ENCODE peak calls at places on chromosomes 12 and 14, in four cellular contexts. One of them, this sample, is unnamed.
A peak's percentile ranks its signal among the peaks of the same experiment; 100 is the strongest.

GRCh38 chr12:122167328-122167925 is 6.6 kb downstream of the IL31 start:
- DNase-seq in stimulated activated CD4-positive, alpha-beta T cell treated with anti-CD3 and anti-CD28 coated beads, Interleukin-2, amount 100 ng/mL, for 48 hours: no peak
- DNase-seq in pancreas: no peak
- DNase-seq in GM04504: no peak
- DNase-seq in this sample: no peak

GRCh38 chr14:75525969-75526368 is 3.7 kb downstream of the BATF start:
- DNase-seq in pancreas: no peak
- DNase-seq in GM04504: no peak
- DNase-seq in stimulated activated CD4-positive, alpha-beta T cell treated with anti-CD3 and anti-CD28 coated beads, Interleukin-2, amount 100 ng/mL, for 48 hours: no peak
- DNase-seq in this sample: no peak

GRCh38 chr12:71195338-71195896 is 37.6 kb upstream of the TSPAN8 start:
- DNase-seq in stimulated activated CD4-positive, alpha-beta T cell treated with anti-CD3 and anti-CD28 coated beads, Interleukin-2, amount 100 ng/mL, for 48 hours: no peak
- DNase-seq in GM04504: no peak
- DNase-seq in pancreas: no peak
- DNase-seq in this sample: no peak

GRCh38 chr12:25715147-25715546 is 162.1 kb upstream of the LMNTD1 start:
- DNase-seq in pancreas: no peak
- DNase-seq in stimulated activated CD4-positive, alpha-beta T cell treated with anti-CD3 and anti-CD28 coated beads, Interleukin-2, amount 100 ng/mL, for 48 hours: no peak
- DNase-seq in GM04504: no peak
- DNase-seq in this sample: no peak

GRCh38 chr14:37201724-37202123 is 4.0 kb downstream of the MIPOL1 start:
- DNase-seq in pancreas: no peak
- DNase-seq in stimulated activated CD4-positive, alpha-beta T cell treated with anti-CD3 and anti-CD28 coated beads, Interleukin-2, amount 100 ng/mL, for 48 hours: no peak
- DNase-seq in GM04504: no peak
- DNase-seq in this sample: no peak

GRCh38 chr12:22286569-22286968 is 47.9 kb downstream of the ST8SIA1 start:
- DNase-seq in GM04504: peak; percentile 70
- DNase-seq in pancreas: no peak
- DNase-seq in stimulated activated CD4-positive, alpha-beta T cell treated with anti-CD3 and anti-CD28 coated beads, Interleukin-2, amount 100 ng/mL, for 48 hours: no peak
- DNase-seq in this sample: no peak

GRCh38 chr14:88179725-88180124 is 143.3 kb downstream of the KCNK10 start:
- DNase-seq in stimulated activated CD4-positive, alpha-beta T cell treated with anti-CD3 and anti-CD28 coated beads, Interleukin-2, amount 100 ng/mL, for 48 hours: no peak
- DNase-seq in GM04504: no peak
- DNase-seq in pancreas: no peak
- DNase-seq in this sample: no peak

GRCh38 chr12:84891106-84891838 is 21.3 kb downstream of the SLC6A15 start:
- DNase-seq in GM04504: no peak
- DNase-seq in pancreas: no peak
- DNase-seq in stimulated activated CD4-positive, alpha-beta T cell treated with anti-CD3 and anti-CD28 coated beads, Interleukin-2, amount 100 ng/mL, for 48 hours: no peak
- DNase-seq in this sample: no peak

GRCh38 chr12:59874781-59875180 is 279.0 kb downstream of the SLC16A7 start:
- DNase-seq in stimulated activated CD4-positive, alpha-beta T cell treated with anti-CD3 and anti-CD28 coated beads, Interleukin-2, amount 100 ng/mL, for 48 hours: no peak
- DNase-seq in pancreas: no peak
- DNase-seq in GM04504: no peak
- DNase-seq in this sample: no peak

GRCh38 chr12:71904629-71905028 is 34.0 kb upstream of the TPH2 start:
- DNase-seq in stimulated activated CD4-positive, alpha-beta T cell treated with anti-CD3 and anti-CD28 coated beads, Interleukin-2, amount 100 ng/mL, for 48 hours: no peak
- DNase-seq in pancreas: no peak
- DNase-seq in GM04504: no peak
- DNase-seq in this sample: no peak

GRCh38 chr14:52551205-52551604 is 1.1 kb downstream of the TXNDC16 start:
- DNase-seq in stimulated activated CD4-positive, alpha-beta T cell treated with anti-CD3 and anti-CD28 coated beads, Interleukin-2, amount 100 ng/mL, for 48 hours: no peak
- DNase-seq in GM04504: no peak
- DNase-seq in pancreas: no peak
- DNase-seq in this sample: no peak

GRCh38 chr14:45891417-45892080 is 638.5 kb upstream of the MIS18BP1 start:
- DNase-seq in GM04504: no peak
- DNase-seq in pancreas: no peak
- DNase-seq in stimulated activated CD4-positive, alpha-beta T cell treated with anti-CD3 and anti-CD28 coated beads, Interleukin-2, amount 100 ng/mL, for 48 hours: no peak
- DNase-seq in this sample: peak; percentile 74

GRCh38 chr12:33476058-33476457 is 36.4 kb upstream of the SYT10 start:
- DNase-seq in stimulated activated CD4-positive, alpha-beta T cell treated with anti-CD3 and anti-CD28 coated beads, Interleukin-2, amount 100 ng/mL, for 48 hours: no peak
- DNase-seq in pancreas: no peak
- DNase-seq in GM04504: no peak
- DNase-seq in this sample: no peak

GRCh38 chr12:93740721-93741120 is 63.5 kb downstream of the CRADD start:
- DNase-seq in GM04504: peak; percentile 39
- DNase-seq in pancreas: no peak
- DNase-seq in stimulated activated CD4-positive, alpha-beta T cell treated with anti-CD3 and anti-CD28 coated beads, Interleukin-2, amount 100 ng/mL, for 48 hours: no peak
- DNase-seq in this sample: no peak

GRCh38 chr14:23387916-23388882 is 11.4 kb downstream of the CMTM5 start:
- DNase-seq in pancreas: no peak
- DNase-seq in GM04504: no peak
- DNase-seq in stimulated activated CD4-positive, alpha-beta T cell treated with anti-CD3 and anti-CD28 coated beads, Interleukin-2, amount 100 ng/mL, for 48 hours: no peak
- DNase-seq in this sample: no peak

This sample was measured in left colon.